ENCODE peak calls at places on chromosome 13, in eight cellular contexts. D is NCI-H1105 treated with DMSO at 0.1 percent for 48 hours; X is mucosa of descending colon; V is activated naive CD4-positive, alpha-beta T cell; L is CD8-positive, alpha-beta memory T cell; W is memory B cell; C is omental fat pad; H is Peyer's patch. B is an unnamed sample.

GRCh38 chr13:84096221-84096620 is 213.9 kb upstream of the SLITRK1 start:
- DNase-seq in H (no peak), W (no peak), L (no peak), C (no peak), D (no peak), X (no peak), V (no peak), B (no peak)

GRCh38 chr13:100602472-100603142 is 14.0 kb upstream of the GGACT start:
- DNase-seq in W (no peak), C (no peak), X (no peak), V (no peak), L (no peak), H (no peak), D (no peak), B (no peak)

GRCh38 chr13:35994131-35994966 is 136.8 kb downstream of the DCLK1 start:
- DNase-seq in L (no peak), D (no peak), C (no peak), X (no peak), V (no peak), H (no peak), W (no peak), B (no peak)

GRCh38 chr13:77919351-77920294 is 992 bp upstream of the EDNRB start:
- DNase-seq in D (peak; percentile 19), L (no peak), X (peak; percentile 59), C (no peak), V (no peak), W (no peak), H (no peak), B (no peak)

GRCh38 chr13:34730966-34731365 is 211.1 kb upstream of the NBEA start:
- DNase-seq in V (no peak), D (no peak), H (no peak), X (no peak), C (no peak), W (no peak), L (no peak), B (no peak)

GRCh38 chr13:50513528-50513863 is 330.0 kb downstream of the DLEU7 start:
- DNase-seq in X (no peak), L (no peak), C (no peak), W (no peak), H (no peak), V (no peak), D (peak; percentile 77), B (no peak)

GRCh38 chr13:41356788-41357187 is 45.7 kb downstream of the NAA16 start:
- DNase-seq in D (no peak), V (no peak), H (no peak), C (no peak), L (no peak), W (no peak), X (no peak), B (no peak)

GRCh38 chr13:90800082-90800746 is 547.3 kb upstream of the MIR17HG start:
- DNase-seq in X (peak; percentile 45), H (no peak), C (no peak), V (no peak), L (no peak), W (no peak), D (no peak), B (no peak)

GRCh38 chr13:63481334-63481733 is 2065.7 kb upstream of the PCDH20 start:
- DNase-seq in H (no peak), D (peak; percentile 74), V (no peak), W (no peak), L (no peak), C (no peak), X (no peak), B (no peak)

GRCh38 chr13:109606404-109607028 is 179.9 kb downstream of the IRS2 start:
- DNase-seq in L (no peak), V (no peak), C (no peak), D (no peak), X (no peak), W (no peak), H (no peak), B (no peak)

GRCh38 chr13:39913339-39913738 is 257.9 kb downstream of the COG6 start:
- DNase-seq in X (no peak), H (no peak), W (no peak), D (no peak), L (no peak), V (no peak), C (no peak), B (no peak)

GRCh38 chr13:84192125-84192524 is 309.9 kb upstream of the SLITRK1 start:
- DNase-seq in W (no peak), C (no peak), L (no peak), X (no peak), D (no peak), V (no peak), H (no peak), B (no peak)

GRCh38 chr13:70386919-70387318 is 278.7 kb upstream of the KLHL1 start:
- DNase-seq in X (peak; percentile 25), H (no peak), L (no peak), C (no peak), W (no peak), D (no peak), V (no peak), B (no peak)

GRCh38 chr13:60509601-60510386 is 112.8 kb downstream of the TDRD3 start:
- DNase-seq in D (peak; percentile 18), C (no peak), V (no peak), H (no peak), X (no peak), W (no peak), L (no peak), B (no peak)

GRCh38 chr13:110388141-110388943 is 81.3 kb downstream of the COL4A2 start:
- DNase-seq in V (no peak), W (no peak), H (no peak), X (peak; percentile 34), L (no peak), C (no peak), D (no peak), B (no peak)

GRCh38 chr13:28583661-28584091 is 75.3 kb upstream of the POMP start:
- DNase-seq in C (no peak), L (no peak), W (no peak), V (no peak), X (no peak), H (no peak), D (no peak), B (no peak)

GRCh38 chr13:98672947-98673545 is 79.4 kb downstream of the SLC15A1 start:
- DNase-seq in V (no peak), C (no peak), X (peak; percentile 77), D (peak; percentile 43), L (peak; percentile 10), H (peak; percentile 37), W (peak; percentile 52), B (peak; percentile 37)

GRCh38 chr13:76503756-76504155 is 382.4 kb downstream of the KCTD12 start:
- DNase-seq in V (no peak), C (no peak), H (no peak), W (no peak), X (no peak), D (no peak), L (no peak), B (peak; percentile 58)

GRCh38 chr13:99085139-99085845 is 107.4 kb upstream of the DOCK9 start:
- DNase-seq in L (no peak), V (no peak), H (no peak), W (no peak), C (no peak), X (no peak), D (no peak), B (no peak)

GRCh38 chr13:99208185-99208584 is 7.5 kb downstream of the UBAC2 start:
- DNase-seq in H (no peak), W (no peak), X (no peak), V (no peak), C (no peak), D (no peak), L (no peak), B (no peak)

GRCh38 chr13:110327036-110327790 is 20.1 kb downstream of the COL4A2 start:
- DNase-seq in V (no peak), X (no peak), D (no peak), C (no peak), W (no peak), H (no peak), L (no peak), B (no peak)

GRCh38 chr13:75468098-75468497 is 13.9 kb downstream of the TBC1D4 start:
- DNase-seq in V (no peak), H (no peak), L (no peak), X (no peak), D (no peak), W (no peak), C (no peak), B (no peak)

GRCh38 chr13:24208314-24208713 is 47.8 kb downstream of the SPATA13 start:
- DNase-seq in C (no peak), W (no peak), D (no peak), L (no peak), X (no peak), V (no peak), H (no peak), B (no peak)

GRCh38 chr13:20512042-20512683 is 13.5 kb downstream of the CRYL1 start:
- DNase-seq in W (no peak), X (no peak), C (no peak), H (no peak), V (no peak), D (no peak), L (no peak), B (no peak)

GRCh38 chr13:33910267-33910666 is 92.3 kb downstream of the RFC3 start:
- DNase-seq in C (no peak), X (no peak), D (no peak), L (no peak), V (no peak), W (no peak), H (no peak), B (no peak)

GRCh38 chr13:66532146-66532545 is 698.0 kb downstream of the PCDH9 start:
- DNase-seq in V (no peak), L (no peak), W (no peak), X (no peak), D (no peak), H (no peak), C (no peak), B (no peak)

GRCh38 chr13:85654227-85654626 is 145.0 kb downstream of the SLITRK6 start:
- DNase-seq in X (no peak), C (no peak), V (no peak), W (no peak), D (no peak), H (no peak), L (no peak), B (no peak)

GRCh38 chr13:25149670-25150069 is 22.4 kb downstream of the AMER2 start:
- DNase-seq in L (no peak), D (no peak), C (no peak), V (no peak), H (no peak), W (no peak), X (no peak), B (no peak)

GRCh38 chr13:33230178-33230881 is 55.2 kb downstream of the STARD13 start:
- DNase-seq in X (no peak), W (no peak), L (no peak), V (no peak), C (no peak), D (no peak), H (no peak), B (no peak)

GRCh38 chr13:34701919-34702318 is 240.2 kb upstream of the NBEA start:
- DNase-seq in D (no peak), X (no peak), C (no peak), H (no peak), W (no peak), V (no peak), L (no peak), B (no peak)

GRCh38 chr13:95457294-95457693 is 95.2 kb upstream of the CLDN10 start:
- DNase-seq in H (no peak), X (no peak), V (no peak), D (no peak), W (no peak), C (no peak), L (no peak), B (no peak)

GRCh38 chr13:76948139-76948538 is at the start of gene ACOD1:
- DNase-seq in L (no peak), V (no peak), H (no peak), D (no peak), W (no peak), C (no peak), X (no peak), B (no peak)

GRCh38 chr13:109717686-109718085 is 68.7 kb downstream of the IRS2 start:
- DNase-seq in D (no peak), C (no peak), H (no peak), V (no peak), W (no peak), X (no peak), L (no peak), B (no peak)